ENCODE peak calls at places on chromosomes 7 and 10, in four cellular contexts. Q is coronary artery, D is WTC11, W is NCI-H1105. N is an unnamed sample.

GRCh38 chr7:71442492-71443196 is 310.7 kb downstream of the GALNT17 start:
- DNase-seq in W (no peak), D (no peak), Q (no peak), N (no peak)

GRCh38 chr10:79280956-79281355 is 66.3 kb upstream of the PPIF start:
- DNase-seq in D (no peak), Q (no peak), W (no peak), N (no peak)

GRCh38 chr10:15719899-15720634 is at the start of gene ITGA8:
- DNase-seq in W (peak; percentile 33), Q (peak; percentile 83), D (peak; percentile 59), N (peak; percentile 15)

GRCh38 chr10:34739915-34740314 is 75.2 kb downstream of the PARD3 start:
- DNase-seq in W (peak; percentile 78), D (peak; percentile 73), Q (no peak), N (peak; percentile 53)

GRCh38 chr10:43981232-43981631 is 332.6 kb upstream of the ZNF32 start:
- DNase-seq in Q (no peak), W (no peak), D (no peak), N (no peak)

GRCh38 chr7:79504607-79505389 is 51.3 kb upstream of the MAGI2 start:
- DNase-seq in Q (no peak), D (no peak), W (no peak), N (peak; percentile 44)

GRCh38 chr7:23349484-23350157 is 50.5 kb downstream of the MALSU1 start:
- DNase-seq in W (no peak), D (no peak), Q (no peak), N (no peak)

GRCh38 chr10:934746-935406 is 3.4 kb upstream of the LARP4B start:
- DNase-seq in D (no peak), W (no peak), Q (no peak), N (no peak)

GRCh38 chr10:79052311-79053080 is 16.3 kb upstream of the ZMIZ1 start:
- DNase-seq in W (peak; percentile 20), Q (peak; percentile 66), D (peak; percentile 23), N (no peak)